ENCODE peak calls at places on chromosome 1, in eight cellular contexts. E, J, R, C, H, U, N and D are unnamed samples.
A peak's percentile ranks its signal among the peaks of the same experiment; 100 is the strongest.

GRCh38 chr1:200724064-200724463 is 14.6 kb upstream of the CAMSAP2 start:
- DNase-seq in E (no peak), J (no peak), R (no peak), C (no peak), H (no peak), U (no peak), N (no peak), D (no peak)

GRCh38 chr1:161839591-161839990 is 73.5 kb downstream of the ATF6 start:
- DNase-seq in E (no peak), J (no peak), R (no peak), C (no peak), H (no peak), U (no peak), N (no peak), D (no peak)

GRCh38 chr1:58689167-58689566 is 10.7 kb downstream of the MYSM1 start:
- DNase-seq in E (no peak), J (no peak), R (peak; percentile 40), C (no peak), H (peak; percentile 71), U (no peak), N (no peak), D (no peak)

GRCh38 chr1:117572546-117572945 is 33.3 kb upstream of the TENT5C start:
- DNase-seq in E (no peak), J (peak; percentile 41), R (no peak), C (peak; percentile 81), H (no peak), U (no peak), N (no peak), D (peak; percentile 13)

GRCh38 chr1:244369256-244370057 is 82.3 kb downstream of the ADSS2 start:
- DNase-seq in E (no peak), J (no peak), R (no peak), C (no peak), H (no peak), U (peak; percentile 23), N (peak; percentile 78), D (no peak)

GRCh38 chr1:32400876-32401631 is 6.8 kb upstream of the BSDC1 start:
- DNase-seq in E (peak; percentile 83), J (peak; percentile 40), R (peak; percentile 91), C (peak; percentile 42), H (peak; percentile 89), U (peak; percentile 95), N (peak; percentile 89), D (peak; percentile 36)

GRCh38 chr1:63829349-63830327 is 55.8 kb downstream of the ROR1 start:
- DNase-seq in E (no peak), J (no peak), R (no peak), C (no peak), H (no peak), U (no peak), N (peak; percentile 87), D (no peak)

GRCh38 chr1:59057211-59057694 is 239.6 kb upstream of the FGGY start:
- DNase-seq in E (peak; percentile 84), J (no peak), R (peak; percentile 88), C (no peak), H (peak; percentile 45), U (peak; percentile 87), N (peak; percentile 61), D (no peak)

GRCh38 chr1:200042437-200043329 is 15.2 kb downstream of the NR5A2 start:
- DNase-seq in E (no peak), J (no peak), R (peak; percentile 76), C (peak; percentile 27), H (peak; percentile 61), U (no peak), N (peak; percentile 58), D (no peak)

GRCh38 chr1:199549424-199549823 is 478.1 kb upstream of the NR5A2 start:
- DNase-seq in E (no peak), J (no peak), R (no peak), C (no peak), H (no peak), U (no peak), N (no peak), D (no peak)

GRCh38 chr1:109371271-109371739 is 26.4 kb downstream of the SORT1 start:
- DNase-seq in E (no peak), J (no peak), R (no peak), C (no peak), H (no peak), U (no peak), N (no peak), D (no peak)

GRCh38 chr1:39394598-39394997 is 96.8 kb upstream of the BMP8A start:
- DNase-seq in E (no peak), J (peak; percentile 31), R (peak; percentile 91), C (peak; percentile 53), H (no peak), U (no peak), N (peak; percentile 92), D (peak; percentile 35)

GRCh38 chr1:201594575-201595245 is 55.8 kb downstream of the NAV1 start:
- DNase-seq in E (no peak), J (no peak), R (peak; percentile 63), C (no peak), H (peak; percentile 82), U (no peak), N (no peak), D (no peak)

GRCh38 chr1:42786097-42786496 is 1.3 kb downstream of the TMEM269 start:
- DNase-seq in E (no peak), J (no peak), R (no peak), C (no peak), H (no peak), U (no peak), N (no peak), D (no peak)

GRCh38 chr1:68376441-68376840 is 73.3 kb downstream of the RPE65 start:
- DNase-seq in E (no peak), J (no peak), R (no peak), C (no peak), H (no peak), U (no peak), N (no peak), D (no peak)

GRCh38 chr1:47252369-47252768 is 20.3 kb upstream of the TAL1 start:
- DNase-seq in E (no peak), J (no peak), R (no peak), C (no peak), H (no peak), U (no peak), N (no peak), D (no peak)

GRCh38 chr1:221203224-221204054 is 324.2 kb downstream of the HLX start:
- DNase-seq in E (peak; percentile 76), J (peak; percentile 47), R (peak; percentile 83), C (peak; percentile 60), H (peak; percentile 82), U (peak; percentile 90), N (peak; percentile 58), D (peak; percentile 37)

GRCh38 chr1:26278835-26279597 is 870 bp upstream of the SH3BGRL3 start:
- DNase-seq in E (no peak), J (no peak), R (no peak), C (peak; percentile 43), H (peak; percentile 24), U (peak; percentile 78), N (peak; percentile 71), D (no peak)

GRCh38 chr1:200139661-200140250 is 112.2 kb downstream of the NR5A2 start:
- DNase-seq in E (no peak), J (no peak), R (peak; percentile 61), C (peak; percentile 75), H (peak; percentile 74), U (no peak), N (peak; percentile 40), D (peak; percentile 5)

DNA sequence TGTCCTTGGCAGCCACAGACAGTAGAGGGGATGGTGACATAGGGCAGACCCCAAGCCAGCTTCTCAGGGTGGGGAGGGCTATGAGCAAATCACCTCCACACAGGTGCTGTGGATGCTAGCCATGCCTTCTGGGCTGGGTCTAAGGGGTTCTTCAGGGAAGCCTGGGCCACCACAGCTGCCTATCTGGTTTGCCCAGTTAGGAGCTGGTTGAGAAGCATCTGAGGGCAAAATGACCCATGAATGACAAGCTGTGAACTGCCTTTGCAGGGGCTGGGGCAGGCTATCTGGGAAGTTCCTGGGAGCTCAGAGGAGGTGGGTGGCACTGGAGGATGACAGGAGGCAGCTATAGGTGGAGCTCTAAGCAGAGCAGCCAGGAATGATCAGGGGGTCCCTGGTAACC is 10.1 kb upstream of the ARHGEF10L start:
- DNase-seq in E (no peak), J (no peak), R (no peak), C (no peak), H (no peak), U (no peak), N (no peak), D (no peak)
- H3K4me1 ChIP-seq in E (peaks cover 27% of the 10 kb centered on the region), J (no peaks in the 10 kb centered on the region), R (no peaks in the 10 kb centered on the region), C (no peaks in the 10 kb centered on the region), H (peaks cover 14% of the 10 kb centered on the region), U (no peaks in the 10 kb centered on the region), N (no peaks in the 10 kb centered on the region), D (no peaks in the 10 kb centered on the region)

DNA sequence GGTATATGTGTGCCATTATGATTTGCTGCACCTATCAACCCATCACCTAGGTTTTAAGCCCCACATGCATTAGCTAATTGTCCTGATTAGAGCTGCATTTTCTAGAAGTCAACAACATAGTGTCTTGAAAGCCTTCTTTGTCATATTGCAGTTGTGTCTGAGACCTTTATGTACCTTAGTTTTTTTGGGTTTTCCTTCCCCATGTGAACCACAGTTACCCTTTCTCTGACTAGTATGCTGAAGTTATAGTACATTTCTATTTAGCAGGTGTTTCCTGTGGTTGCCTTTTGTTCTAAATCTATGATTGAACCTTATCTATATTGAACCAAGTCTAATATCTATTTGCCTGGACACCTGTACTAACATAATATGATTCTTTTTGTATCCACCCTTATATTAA is 135.6 kb downstream of the ST6GALNAC3 start:
- DNase-seq in E (no peak), J (no peak), R (no peak), C (no peak), H (no peak), U (no peak), N (no peak), D (no peak)
- H3K4me3 ChIP-seq in E (no peak overlapping the region), J (no peak overlapping the region), R (no peak overlapping the region), C (no peak overlapping the region), H (no peak overlapping the region), U (no peak overlapping the region), N (no peak overlapping the region), D (no peak overlapping the region)

GRCh38 chr1:52056937-52057231 is 789 bp downstream of the BTF3L4 start:
- DNase-seq in E (no peak), J (no peak), R (no peak), C (no peak), H (no peak), U (no peak), N (no peak), D (no peak)

GRCh38 chr1:52055066-52055853 is at the start of gene TXNDC12:
- DNase-seq in E (peak; percentile 83), J (peak; percentile 54), R (peak; percentile 97), C (peak; percentile 86), H (peak; percentile 89), U (peak; percentile 90), N (peak; percentile 95), D (peak; percentile 56)

GRCh38 chr1:52056110-52056936 is at the start of gene BTF3L4:
- DNase-seq in E (peak; percentile 96), J (peak; percentile 95), R (peak; percentile 99), C (peak; percentile 97), H (peak; percentile 98), U (peak; percentile 97), N (peak; percentile 97), D (peak; percentile 94)

GRCh38 chr1:52054496-52055065 is 410 bp downstream of the TXNDC12 start:
- DNase-seq in E (no peak), J (peak; percentile 24), R (peak; percentile 11), C (peak; percentile 17), H (peak; percentile 6), U (no peak), N (no peak), D (no peak)

GRCh38 chr1:52055854-52056109 is 313 bp upstream of the BTF3L4 start:
- DNase-seq in E (no peak), J (no peak), R (no peak), C (no peak), H (no peak), U (no peak), N (no peak), D (no peak)
- H3K4me1 ChIP-seq in E (peaks cover 65% of the 10 kb centered on the region), J (peaks cover 33% of the 10 kb centered on the region), R (peaks cover 5% of the 10 kb centered on the region), C (peaks cover 46% of the 10 kb centered on the region), H (peaks cover 20% of the 10 kb centered on the region), U (no peaks in the 10 kb centered on the region), N (peaks cover 8% of the 10 kb centered on the region), D (peaks cover 19% of the 10 kb centered on the region)

GRCh38 chr1:240190881-240191385 is 99.2 kb downstream of the FMN2 start:
- DNase-seq in E (no peak), J (no peak), R (peak; percentile 48), C (no peak), H (peak; percentile 32), U (no peak), N (no peak), D (no peak)
- H3K4me3 ChIP-seq in E (no peak overlapping the region), J (no peak overlapping the region), R (no peak overlapping the region), C (no peak overlapping the region), H (no peak overlapping the region), U (no peak overlapping the region), N (no peak overlapping the region), D (no peak overlapping the region)